ENCODE peak calls at places on chromosomes 7 and 10, in four cellular contexts. G is HCT116, B is upper lobe of right lung, Y is ovary. K is an unnamed sample.

GRCh38 chr10:79928028-79928583 is 20.8 kb downstream of the SFTPD start:
- DNase-seq in G (no peak), B (no peak), Y (no peak), K (no peak)

GRCh38 chr10:71648595-71649320 is 70.8 kb downstream of the C10orf105 start:
- DNase-seq in G (no peak), B (no peak), Y (no peak), K (no peak)

GRCh38 chr7:131326576-131326975 is 1.1 kb upstream of the MKLN1 start:
- DNase-seq in G (no peak), B (no peak), Y (no peak), K (no peak)

GRCh38 chr10:115624448-115624847 is 531.3 kb downstream of the ATRNL1 start:
- DNase-seq in G (no peak), B (no peak), Y (no peak), K (no peak)

GRCh38 chr7:76424413-76425111 is at the start of gene ZP3:
- DNase-seq in G (no peak), B (no peak), Y (no peak), K (no peak)

GRCh38 chr7:99143522-99143852 is 421 bp downstream of the SMURF1 start:
- DNase-seq in G (no peak), B (no peak), Y (no peak), K (no peak)

GRCh38 chr10:120431356-120431755 is 25.7 kb upstream of the PLPP4 start:
- DNase-seq in G (no peak), B (no peak), Y (no peak), K (no peak)

GRCh38 chr10:43235070-43235900 is 31.6 kb downstream of the RASGEF1A start:
- DNase-seq in G (no peak), B (peak), Y (peak), K (no peak)

GRCh38 chr10:95597788-95598187 is 36.6 kb upstream of the SORBS1 start:
- DNase-seq in G (no peak), B (no peak), Y (no peak), K (no peak)

GRCh38 chr7:121931149-121931922 is 58.4 kb downstream of the PTPRZ1 start:
- DNase-seq in G (no peak), B (no peak), Y (no peak), K (no peak)

GRCh38 chr7:150425670-150426069 is 24.8 kb upstream of the GIMAP8 start:
- DNase-seq in G (no peak), B (no peak), Y (no peak), K (no peak)

GRCh38 chr10:88941026-88941425 is 11.5 kb downstream of the ACTA2 start:
- DNase-seq in G (no peak), B (no peak), Y (no peak), K (no peak)

GRCh38 chr7:36161996-36162395 is 8.9 kb downstream of the EEPD1 start:
- DNase-seq in G (no peak), B (no peak), Y (no peak), K (no peak)

GRCh38 chr7:129375221-129375938 is 58.9 kb upstream of the STRIP2 start:
- DNase-seq in G (no peak), B (no peak), Y (no peak), K (no peak)

GRCh38 chr10:103676058-103676785 is 179.2 kb downstream of the SH3PXD2A start:
- DNase-seq in G (no peak), B (no peak), Y (peak), K (peak)

GRCh38 chr10:121974019-121974534 is 940 bp downstream of the NSMCE4A start:
- DNase-seq in G (no peak), B (no peak), Y (no peak), K (no peak)

GRCh38 chr10:111081595-111081994 is 4.8 kb downstream of the ADRA2A start:
- DNase-seq in G (no peak), B (no peak), Y (no peak), K (no peak)

GRCh38 chr10:100969175-100970075 is at the start of gene SEMA4G:
- DNase-seq in G (peak), B (peak), Y (peak), K (peak)

GRCh38 chr7:12893292-12893691 is 205.9 kb downstream of the ARL4A start:
- DNase-seq in G (no peak), B (no peak), Y (no peak), K (no peak)

GRCh38 chr7:41599760-41600159 is 103.1 kb downstream of the INHBA start:
- DNase-seq in G (no peak), B (no peak), Y (no peak), K (no peak)

GRCh38 chr10:132477398-132478340 is 59.9 kb upstream of the INPP5A start:
- DNase-seq in G (no peak), B (peak), Y (no peak), K (no peak)

GRCh38 chr7:135152447-135152846 is 4.6 kb downstream of the TMEM140 start:
- DNase-seq in G (no peak), B (no peak), Y (no peak), K (no peak)

GRCh38 chr7:133705596-133705995 is 421.5 kb upstream of the LRGUK start:
- DNase-seq in G (peak), B (no peak), Y (no peak), K (no peak)

GRCh38 chr7:155219947-155220769 is 77.5 kb upstream of the INSIG1 start:
- DNase-seq in G (no peak), B (no peak), Y (no peak), K (no peak)

GRCh38 chr7:44196450-44196872 is 4.3 kb upstream of the YKT6 start:
- DNase-seq in G (peak), B (peak), Y (peak), K (peak)

GRCh38 chr7:17786314-17786852 is 153.9 kb downstream of the SNX13 start:
- DNase-seq in G (no peak), B (peak), Y (peak), K (no peak)

GRCh38 chr7:134875867-134876266 is 96.4 kb downstream of the CALD1 start:
- DNase-seq in G (no peak), B (no peak), Y (no peak), K (no peak)

GRCh38 chr7:42832672-42833071 is 79.2 kb downstream of the C7orf25 start:
- DNase-seq in G (no peak), B (no peak), Y (no peak), K (peak)

GRCh38 chr10:126391162-126391880 is 3.0 kb upstream of the ADAM12 start:
- DNase-seq in G (no peak), B (no peak), Y (no peak), K (no peak)

GRCh38 chr10:31134303-31134928 is 102.8 kb upstream of the ZNF438 start:
- DNase-seq in G (no peak), B (no peak), Y (peak), K (peak)

GRCh38 chr10:76129213-76129612 is 697.8 kb downstream of the LRMDA start:
- DNase-seq in G (no peak), B (no peak), Y (no peak), K (no peak)

GRCh38 chr7:17229257-17229656 is 69.2 kb upstream of the AHR start:
- DNase-seq in G (no peak), B (no peak), Y (no peak), K (no peak)

GRCh38 chr10:102650655-102651454 is 6.6 kb downstream of the TRIM8 start:
- DNase-seq in G (no peak), B (peak), Y (no peak), K (no peak)

GRCh38 chr10:43048301-43049051 is 28.4 kb upstream of the RET start:
- DNase-seq in G (no peak), B (peak), Y (peak), K (no peak)

GRCh38 chr10:13587367-13587766 is 602 bp downstream of the PRPF18 start:
- DNase-seq in G (no peak), B (no peak), Y (no peak), K (peak)

GRCh38 chr7:18038391-18038790 is 10.7 kb upstream of the PRPS1L1 start:
- DNase-seq in G (no peak), B (no peak), Y (no peak), K (no peak)

GRCh38 chr7:28145090-28145626 is 35.4 kb downstream of the JAZF1 start:
- DNase-seq in G (no peak), B (no peak), Y (no peak), K (no peak)

GRCh38 chr7:28140964-28141363 is 39.6 kb downstream of the JAZF1 start:
- DNase-seq in G (no peak), B (no peak), Y (no peak), K (no peak)

GRCh38 chr7:28145931-28146330 is 34.7 kb downstream of the JAZF1 start:
- DNase-seq in G (no peak), B (no peak), Y (no peak), K (no peak)

GRCh38 chr7:28142650-28143049 is 37.9 kb downstream of the JAZF1 start:
- DNase-seq in G (no peak), B (no peak), Y (no peak), K (no peak)

GRCh38 chr7:28144266-28144665 is 36.3 kb downstream of the JAZF1 start:
- DNase-seq in G (no peak), B (no peak), Y (no peak), K (no peak)
- TF ChIP-seq CTCF in G (peak), B (no peak), Y (no peak), K (no peak)

DNA sequence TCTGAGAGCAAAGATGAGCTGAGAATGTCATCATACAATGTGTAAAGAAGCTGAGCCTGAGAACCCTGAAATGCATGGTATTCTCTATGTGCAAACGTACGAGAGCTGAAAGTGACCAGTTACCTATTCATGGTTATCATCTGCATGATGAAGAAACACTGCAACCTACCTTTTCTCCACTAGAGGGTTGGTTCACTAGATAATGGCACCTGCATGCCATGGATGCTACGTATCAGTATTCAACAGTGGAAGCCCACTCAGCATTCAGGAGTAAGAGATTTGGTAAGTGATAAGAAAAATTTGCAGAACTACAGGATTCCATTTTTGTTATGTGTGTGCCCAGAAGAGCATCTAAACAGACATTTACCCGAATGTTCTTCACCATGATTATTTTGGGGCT is 145.4 kb downstream of the PTPRN2 start:
- DNase-seq in G (peak), B (no peak), Y (no peak), K (no peak)
- TF ChIP-seq CTCF in G (peak), B (no peak), Y (no peak), K (no peak)

DNA sequence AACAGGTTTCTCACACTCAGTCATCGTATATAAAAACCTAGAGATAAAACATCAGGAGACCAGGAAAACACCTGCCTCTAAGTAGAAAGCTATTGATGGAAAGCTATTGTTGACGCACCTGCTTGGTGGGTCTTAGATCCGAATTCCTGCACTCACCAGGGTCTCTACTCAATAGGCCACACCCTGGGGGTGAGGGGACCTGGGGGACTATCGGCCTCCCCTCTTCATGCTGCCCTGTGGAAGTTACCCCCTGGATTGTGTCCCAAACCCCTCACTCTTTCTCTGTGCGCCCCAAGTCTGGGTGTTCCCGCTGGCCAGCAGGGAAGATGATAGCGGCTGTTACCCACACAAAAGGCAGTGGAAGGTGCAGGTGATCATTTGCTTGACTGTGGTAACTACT is 313.0 kb downstream of the WDR37 start:
- DNase-seq in G (no peak), B (no peak), Y (no peak), K (no peak)
- TF ChIP-seq CTCF in G (no peak), B (no peak), Y (no peak), K (no peak)

GRCh38 chr10:29465384-29465783 is 169.4 kb downstream of the SVIL start:
- DNase-seq in G (no peak), B (no peak), Y (peak), K (no peak)
- TF ChIP-seq CTCF in G (peak), B (no peak), Y (no peak), K (no peak)

GRCh38 chr7:142739927-142740492 is 9.3 kb upstream of the PRSS1 start:
- DNase-seq in G (peak), B (no peak), Y (no peak), K (no peak)
- TF ChIP-seq CTCF in G (peak), B (no peak), Y (no peak), K (no peak)

GRCh38 chr10:29428486-29428885 is 139.6 kb downstream of the LYZL1 start:
- DNase-seq in G (no peak), B (no peak), Y (no peak), K (no peak)

GRCh38 chr10:29430101-29430500 is 141.2 kb downstream of the LYZL1 start:
- DNase-seq in G (no peak), B (no peak), Y (no peak), K (no peak)

GRCh38 chr10:29424017-29424416 is 135.1 kb downstream of the LYZL1 start:
- DNase-seq in G (no peak), B (no peak), Y (no peak), K (no peak)

GRCh38 chr10:29426420-29426819 is 137.6 kb downstream of the LYZL1 start:
- DNase-seq in G (no peak), B (no peak), Y (no peak), K (no peak)

DNA sequence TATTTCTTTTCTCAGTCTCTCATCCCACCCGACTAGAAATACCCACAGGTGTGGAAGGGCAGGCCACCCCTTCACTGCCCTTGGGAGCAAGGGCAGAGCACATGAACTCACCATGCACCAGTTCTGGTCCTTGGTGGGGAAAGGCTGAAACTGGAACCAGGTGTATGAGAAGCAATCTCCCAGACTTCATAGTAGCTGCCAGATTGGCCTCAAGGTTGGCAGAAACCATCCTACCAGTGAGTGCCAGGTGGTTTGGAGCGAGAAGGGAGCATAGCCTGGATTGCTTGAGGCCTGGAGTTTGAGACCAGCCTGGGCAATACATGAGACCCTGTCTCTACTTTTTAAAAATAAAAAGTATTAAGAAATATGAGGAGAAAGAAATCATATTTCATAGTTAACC is 138.8 kb downstream of the LYZL1 start:
- DNase-seq in G (no peak), B (no peak), Y (no peak), K (no peak)
- TF ChIP-seq CTCF in G (no peak), B (no peak), Y (no peak), K (no peak)

GRCh38 chr10:33126742-33127141 is 168.7 kb upstream of the ITGB1 start:
- DNase-seq in G (no peak), B (no peak), Y (no peak), K (no peak)
- TF ChIP-seq CTCF in G (no peak), B (no peak), Y (no peak), K (no peak)

GRCh38 chr7:85890244-85890811 is 703.5 kb upstream of the SEMA3D start:
- DNase-seq in G (peak), B (no peak), Y (no peak), K (no peak)
- TF ChIP-seq CTCF in G (peak), B (peak), Y (no peak), K (peak)

GRCh38 chr7:128243273-128243672 is 2.2 kb downstream of the LEP start:
- DNase-seq in G (no peak), B (no peak), Y (no peak), K (no peak)

GRCh38 chr7:128251337-128251736 is 10.3 kb downstream of the LEP start:
- DNase-seq in G (no peak), B (no peak), Y (no peak), K (no peak)

GRCh38 chr7:128247108-128247507 is 6.0 kb downstream of the LEP start:
- DNase-seq in G (no peak), B (no peak), Y (no peak), K (no peak)

GRCh38 chr7:128244861-128245260 is 3.8 kb downstream of the LEP start:
- DNase-seq in G (no peak), B (no peak), Y (no peak), K (no peak)

DNA sequence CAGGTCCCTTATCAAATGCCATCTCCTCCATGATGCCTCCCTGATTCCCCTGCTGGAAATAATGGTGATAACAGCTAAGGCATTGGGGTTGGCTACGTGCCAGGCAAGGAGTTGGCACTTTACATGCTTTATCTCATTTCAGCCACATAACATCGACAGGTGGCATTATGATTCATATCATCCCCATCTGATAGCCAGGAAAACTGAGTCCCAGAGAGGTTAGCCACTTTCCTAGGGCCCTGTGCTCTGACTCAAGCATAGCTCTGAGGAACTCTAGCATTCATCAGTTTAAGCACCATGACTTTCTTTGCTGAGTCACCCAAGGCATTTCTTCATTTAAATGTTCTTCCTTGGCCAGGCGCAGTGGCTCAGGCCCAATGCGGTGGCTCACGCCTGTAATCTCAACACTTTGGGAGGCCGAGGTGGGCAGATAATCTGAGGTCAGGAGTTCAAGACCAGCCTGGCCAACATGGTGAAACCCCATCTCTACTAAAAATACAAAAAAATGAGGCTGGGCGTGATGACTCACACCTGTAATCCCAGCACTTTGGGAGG is 6.6 kb downstream of the LEP start:
- DNase-seq in G (peak), B (no peak), Y (no peak), K (no peak)
- TF ChIP-seq CTCF in G (no peak), B (no peak), Y (no peak), K (no peak)

DNA sequence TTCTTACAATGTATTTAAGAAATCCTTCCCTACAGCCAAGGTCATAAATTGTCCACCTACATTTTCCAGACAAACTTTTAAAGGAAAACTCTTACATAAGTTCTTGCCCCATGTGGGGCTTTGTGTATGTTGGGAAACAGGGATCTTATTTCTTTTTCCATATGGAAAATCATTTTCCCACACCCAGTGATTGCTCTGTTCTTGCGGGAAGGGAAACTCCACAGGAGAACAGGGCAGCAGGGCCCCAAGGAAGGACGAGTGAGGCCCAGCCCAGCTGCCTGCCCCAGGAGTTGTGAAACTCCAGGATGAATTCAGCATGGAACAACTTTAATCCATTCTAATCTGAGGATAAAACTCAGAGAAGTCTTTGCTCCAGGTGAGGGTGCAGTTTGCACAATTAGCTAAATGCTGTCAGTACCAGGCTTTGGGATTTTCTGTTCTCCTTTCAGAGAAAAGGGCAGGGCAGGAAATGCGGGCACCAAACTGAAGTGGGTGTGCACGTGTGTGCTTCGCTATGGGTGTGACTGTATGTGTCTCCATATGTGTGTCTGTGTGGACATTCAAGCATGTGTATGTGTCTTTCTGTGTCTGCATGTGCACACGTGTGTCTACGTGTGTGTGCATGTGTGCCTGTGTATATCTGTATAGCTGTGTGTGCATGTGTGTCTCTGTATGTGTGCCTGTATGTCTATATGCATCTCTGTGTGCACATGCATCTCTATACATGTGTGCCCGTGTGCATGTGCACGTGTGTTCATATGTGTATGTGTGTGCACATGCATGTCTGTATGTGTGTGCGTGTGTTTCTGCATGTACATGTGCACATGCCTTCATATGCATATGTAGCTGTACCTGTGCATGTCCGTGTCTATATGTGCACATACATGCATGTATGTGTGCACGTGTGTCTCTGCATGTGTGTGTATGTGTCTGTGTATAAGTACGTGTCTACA is 102.0 kb upstream of the FAM20C start:
- DNase-seq in G (no peak), B (no peak), Y (peak), K (no peak)
- TF ChIP-seq CTCF in G (no peak), B (no peak), Y (no peak), K (no peak)